ENCODE peak calls at places on chromosomes 2 and 18, in six cellular contexts. M, D, U, R, V and N are unnamed samples.

GRCh38 chr2:86194751-86195054 is 559 bp downstream of the IMMT start:
- DNase-seq in M (no peak), U (no peak), R (peak; percentile 95), V (no peak), D (no peak), N (peak; percentile 81)

GRCh38 chr2:20834331-20834730 is 11.4 kb upstream of the LDAH start:
- DNase-seq in R (no peak), M (no peak), U (no peak), D (no peak), V (no peak), N (no peak)

GRCh38 chr18:12838178-12838634 is 45.8 kb downstream of the PTPN2 start:
- DNase-seq in U (peak; percentile 94), V (peak; percentile 43), R (peak; percentile 68), M (peak; percentile 98), D (peak; percentile 22), N (no peak)

GRCh38 chr2:46967990-46968647 is 52.5 kb upstream of the MCFD2 start:
- DNase-seq in D (no peak), U (peak; percentile 86), V (no peak), R (peak; percentile 80), M (peak; percentile 91), N (no peak)

GRCh38 chr2:10278029-10278762 is 24.5 kb upstream of the HPCAL1 start:
- DNase-seq in V (no peak), M (peak; percentile 27), U (peak; percentile 38), D (no peak), R (no peak), N (no peak)

GRCh38 chr2:20487030-20487391 is 40.1 kb downstream of the RHOB start:
- DNase-seq in D (peak; percentile 62), V (no peak), U (no peak), M (no peak), R (no peak), N (no peak)

GRCh38 chr2:240868286-240869108 is at the start of gene AGXT:
- DNase-seq in M (no peak), D (no peak), V (no peak), R (peak; percentile 21), U (no peak), N (peak; percentile 67)

GRCh38 chr18:56488739-56489138 is 149.7 kb downstream of the TXNL1 start:
- DNase-seq in M (no peak), U (no peak), V (no peak), D (no peak), R (no peak), N (no peak)

GRCh38 chr2:12080360-12080759 is 333.9 kb downstream of the LPIN1 start:
- DNase-seq in M (no peak), V (no peak), R (no peak), U (no peak), D (no peak), N (no peak)

GRCh38 chr2:240895656-240896388 is at the start of gene MAB21L4:
- DNase-seq in U (peak; percentile 57), M (peak; percentile 31), V (no peak), R (no peak), D (no peak), N (no peak)

GRCh38 chr2:54610700-54611099 is 112.8 kb upstream of the EML6 start:
- DNase-seq in V (no peak), M (no peak), U (no peak), R (no peak), D (no peak), N (no peak)

GRCh38 chr2:174667461-174667860 is 69.9 kb upstream of the WIPF1 start:
- DNase-seq in D (no peak), M (no peak), V (no peak), U (no peak), R (no peak), N (no peak)

GRCh38 chr18:67354692-67355091 is 161.8 kb downstream of the DSEL start:
- DNase-seq in R (no peak), U (no peak), V (no peak), M (no peak), D (no peak), N (no peak)

GRCh38 chr2:24885221-24886113 is 34.6 kb downstream of the ADCY3 start:
- DNase-seq in U (no peak), D (no peak), M (no peak), R (no peak), V (no peak), N (no peak)

GRCh38 chr2:24887325-24887874 is 32.6 kb downstream of the ADCY3 start:
- DNase-seq in R (no peak), V (no peak), M (no peak), D (no peak), U (no peak), N (no peak)

GRCh38 chr2:24886640-24887324 is 33.3 kb downstream of the ADCY3 start:
- DNase-seq in U (no peak), R (no peak), V (no peak), M (no peak), D (no peak), N (no peak)

GRCh38 chr2:24886114-24886501 is 33.9 kb downstream of the ADCY3 start:
- DNase-seq in R (no peak), M (no peak), V (no peak), D (no peak), U (no peak), N (no peak)

GRCh38 chr2:24888177-24888576 is 31.9 kb downstream of the ADCY3 start:
- DNase-seq in U (no peak), M (no peak), D (no peak), R (no peak), V (no peak), N (no peak)
- TF ChIP-seq CTCF in U (no peak), M (no peak), D (no peak), R (no peak), V (no peak), N (no peak)

GRCh38 chr2:68369340-68369734 is 4.3 kb downstream of the PLEK start:
- DNase-seq in M (no peak), V (no peak), R (no peak), U (no peak), D (no peak), N (no peak)
- H3K4me3 ChIP-seq in M (no peak overlapping the region), V (peak overlapping the region; percentile 81), R (no peak overlapping the region), U (no peak overlapping the region), D (no peak overlapping the region), N (no peak overlapping the region)

GRCh38 chr18:59264651-59265245 is 8.5 kb downstream of the RAX start:
- DNase-seq in D (peak; percentile 44), V (no peak), U (no peak), R (no peak), M (no peak), N (no peak)

GRCh38 chr18:59265246-59266018 is 7.8 kb downstream of the RAX start:
- DNase-seq in D (peak; percentile 66), R (no peak), U (no peak), M (peak; percentile 27), V (no peak), N (no peak)

GRCh38 chr18:59266019-59266369 is 7.3 kb downstream of the RAX start:
- DNase-seq in M (no peak), D (no peak), U (no peak), R (no peak), V (no peak), N (no peak)

GRCh38 chr18:59263566-59264135 is 9.6 kb downstream of the RAX start:
- DNase-seq in M (peak; percentile 68), D (no peak), U (peak; percentile 27), R (no peak), V (no peak), N (no peak)

DNA sequence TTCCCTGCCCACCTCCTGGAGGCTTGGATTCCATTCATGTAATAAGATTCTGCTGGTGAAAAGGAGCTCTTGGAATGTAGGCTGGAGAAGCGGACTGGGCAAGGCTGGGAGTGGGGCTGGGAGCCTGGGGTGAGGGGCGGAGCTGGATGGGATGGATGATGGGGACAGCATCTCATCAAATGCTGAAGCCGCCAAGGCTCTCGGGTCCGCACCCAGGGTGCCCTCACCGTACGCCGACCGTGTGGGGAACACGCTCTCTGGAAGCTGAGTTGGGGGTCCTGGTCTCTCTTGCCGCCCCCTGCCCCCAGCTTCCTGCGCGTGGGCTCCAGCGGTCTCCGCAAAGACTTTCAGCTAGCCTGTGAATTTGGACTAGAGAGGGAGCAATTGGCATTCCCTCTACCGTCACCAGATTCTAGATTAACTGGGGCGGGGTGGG is 9.1 kb downstream of the RAX start:
- DNase-seq in D (peak; percentile 47), V (no peak), M (no peak), R (no peak), U (no peak), N (no peak)
- TF ChIP-seq CTCF in D (no peak), V (no peak), M (no peak), R (no peak), U (no peak), N (no peak)

GRCh38 chr2:236873666-236874065 is 212.0 kb upstream of the COPS8 start:
- DNase-seq in V (no peak), D (no peak), M (peak; percentile 70), R (peak; percentile 1), U (peak; percentile 25), N (no peak)

GRCh38 chr2:236871500-236872001 is 214.1 kb upstream of the COPS8 start:
- DNase-seq in V (no peak), R (no peak), D (no peak), U (peak; percentile 92), M (peak; percentile 99), N (no peak)

GRCh38 chr2:236872971-236873370 is 212.7 kb upstream of the COPS8 start:
- DNase-seq in R (no peak), U (no peak), V (no peak), M (peak; percentile 14), D (no peak), N (no peak)

GRCh38 chr2:236870401-236870800 is 215.3 kb upstream of the COPS8 start:
- DNase-seq in D (no peak), M (no peak), U (no peak), V (no peak), R (no peak), N (no peak)

DNA sequence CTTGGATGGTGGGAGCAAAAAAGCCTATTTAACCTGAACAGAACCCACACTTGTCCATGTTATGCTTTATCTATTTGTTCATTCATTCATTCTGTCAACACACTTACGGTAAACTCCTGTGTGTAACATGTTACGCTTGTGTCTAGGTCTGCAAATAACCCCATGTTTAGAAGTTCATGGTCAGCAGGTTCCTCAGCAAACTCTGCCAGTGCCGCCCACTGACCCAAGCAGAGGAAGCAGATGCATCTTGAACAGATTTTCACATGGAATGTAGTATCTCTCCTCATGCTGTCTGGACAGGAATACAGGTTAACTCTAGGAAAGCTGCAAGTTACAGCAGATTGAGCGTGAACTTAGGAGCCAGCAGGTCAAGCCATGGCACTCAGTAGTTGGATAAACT is 213.7 kb upstream of the COPS8 start:
- DNase-seq in V (no peak), U (no peak), M (no peak), D (no peak), R (no peak), N (no peak)
- H3K4me3 ChIP-seq in V (no peak overlapping the region), U (no peak overlapping the region), M (no peak overlapping the region), D (no peak overlapping the region), R (no peak overlapping the region), N (no peak overlapping the region)

GRCh38 chr2:72920317-72921087 is 3.2 kb downstream of the EMX1 start:
- DNase-seq in U (no peak), V (peak; percentile 70), D (peak; percentile 76), M (no peak), R (no peak), N (no peak)
- TF ChIP-seq CTCF in U (no peak), V (no peak), D (no peak), M (no peak), R (no peak), N (no peak)